ENCODE peak calls at places on chromosomes 12 and 14, in six cellular contexts. One of them, this sample, is unnamed.
A peak's percentile ranks its signal among the peaks of the same experiment; 100 is the strongest.

GRCh38 chr14:94175403-94176146 is 1.5 kb downstream of the PPP4R4 start:
- DNase-seq in HEK293T: no peak
- DNase-seq in COR-L47: no peak
- DNase-seq in retinal pigment epithelial cell: no peak
- DNase-seq in psoas muscle: no peak
- DNase-seq in activated T-helper 9 cell treated with anti-CD3 and anti-CD28 coated beads, Interleukin-2, amount 50 U/mL, for 16 hours: no peak
- DNase-seq in this sample: peak; percentile 42

GRCh38 chr12:51335931-51336330 is 10.5 kb downstream of the CELA1 start:
- DNase-seq in HEK293T: no peak
- DNase-seq in COR-L47: no peak
- DNase-seq in retinal pigment epithelial cell: no peak
- DNase-seq in psoas muscle: no peak
- DNase-seq in activated T-helper 9 cell treated with anti-CD3 and anti-CD28 coated beads, Interleukin-2, amount 50 U/mL, for 16 hours: no peak
- DNase-seq in this sample: no peak

GRCh38 chr14:36976571-36977023 is 195.8 kb downstream of the SLC25A21 start:
- DNase-seq in HEK293T: no peak
- DNase-seq in COR-L47: no peak
- DNase-seq in retinal pigment epithelial cell: no peak
- DNase-seq in psoas muscle: no peak
- DNase-seq in activated T-helper 9 cell treated with anti-CD3 and anti-CD28 coated beads, Interleukin-2, amount 50 U/mL, for 16 hours: no peak
- DNase-seq in this sample: no peak

GRCh38 chr12:100794441-100795192 is at the start of gene ANO4:
- DNase-seq in HEK293T: peak; percentile 15
- DNase-seq in COR-L47: peak; percentile 29
- DNase-seq in retinal pigment epithelial cell: no peak
- DNase-seq in psoas muscle: no peak
- DNase-seq in activated T-helper 9 cell treated with anti-CD3 and anti-CD28 coated beads, Interleukin-2, amount 50 U/mL, for 16 hours: no peak
- DNase-seq in this sample: peak; percentile 7

GRCh38 chr12:104147346-104147745 is 9.3 kb upstream of the NFYB start:
- DNase-seq in HEK293T: no peak
- DNase-seq in COR-L47: no peak
- DNase-seq in retinal pigment epithelial cell: no peak
- DNase-seq in psoas muscle: no peak
- DNase-seq in activated T-helper 9 cell treated with anti-CD3 and anti-CD28 coated beads, Interleukin-2, amount 50 U/mL, for 16 hours: no peak
- DNase-seq in this sample: no peak

GRCh38 chr12:11978985-11979384 is 91.8 kb upstream of the BCL2L14 start:
- DNase-seq in HEK293T: no peak
- DNase-seq in COR-L47: no peak
- DNase-seq in retinal pigment epithelial cell: no peak
- DNase-seq in psoas muscle: no peak
- DNase-seq in activated T-helper 9 cell treated with anti-CD3 and anti-CD28 coated beads, Interleukin-2, amount 50 U/mL, for 16 hours: no peak
- DNase-seq in this sample: no peak

GRCh38 chr14:34678306-34678705 is 36.1 kb downstream of the CFL2 start:
- DNase-seq in HEK293T: no peak
- DNase-seq in COR-L47: no peak
- DNase-seq in retinal pigment epithelial cell: no peak
- DNase-seq in psoas muscle: no peak
- DNase-seq in activated T-helper 9 cell treated with anti-CD3 and anti-CD28 coated beads, Interleukin-2, amount 50 U/mL, for 16 hours: no peak
- DNase-seq in this sample: no peak

GRCh38 chr12:52903285-52903854 is 1.5 kb downstream of the KRT8 start:
- DNase-seq in HEK293T: peak; percentile 95
- DNase-seq in COR-L47: peak; percentile 83
- DNase-seq in retinal pigment epithelial cell: no peak
- DNase-seq in psoas muscle: peak; percentile 77
- DNase-seq in activated T-helper 9 cell treated with anti-CD3 and anti-CD28 coated beads, Interleukin-2, amount 50 U/mL, for 16 hours: peak; percentile 12
- DNase-seq in this sample: no peak

GRCh38 chr12:129549656-129550055 is 354.2 kb downstream of the TMEM132D start:
- DNase-seq in HEK293T: no peak
- DNase-seq in COR-L47: no peak
- DNase-seq in retinal pigment epithelial cell: no peak
- DNase-seq in psoas muscle: no peak
- DNase-seq in activated T-helper 9 cell treated with anti-CD3 and anti-CD28 coated beads, Interleukin-2, amount 50 U/mL, for 16 hours: no peak
- DNase-seq in this sample: no peak

GRCh38 chr12:15899282-15899870 is 11.8 kb upstream of the DERA start:
- DNase-seq in HEK293T: no peak
- DNase-seq in COR-L47: peak; percentile 1
- DNase-seq in retinal pigment epithelial cell: no peak
- DNase-seq in psoas muscle: no peak
- DNase-seq in activated T-helper 9 cell treated with anti-CD3 and anti-CD28 coated beads, Interleukin-2, amount 50 U/mL, for 16 hours: no peak
- DNase-seq in this sample: no peak

GRCh38 chr12:30614031-30614430 is 81.6 kb downstream of the IPO8 start:
- DNase-seq in HEK293T: no peak
- DNase-seq in COR-L47: no peak
- DNase-seq in retinal pigment epithelial cell: no peak
- DNase-seq in psoas muscle: no peak
- DNase-seq in activated T-helper 9 cell treated with anti-CD3 and anti-CD28 coated beads, Interleukin-2, amount 50 U/mL, for 16 hours: no peak
- DNase-seq in this sample: no peak

GRCh38 chr12:123063535-123063934 is 83.1 kb downstream of the ARL6IP4 start:
- DNase-seq in HEK293T: peak; percentile 65
- DNase-seq in COR-L47: no peak
- DNase-seq in retinal pigment epithelial cell: no peak
- DNase-seq in psoas muscle: peak; percentile 23
- DNase-seq in activated T-helper 9 cell treated with anti-CD3 and anti-CD28 coated beads, Interleukin-2, amount 50 U/mL, for 16 hours: no peak
- DNase-seq in this sample: no peak

GRCh38 chr12:32134144-32134888 is 27.7 kb downstream of the BICD1 start:
- DNase-seq in HEK293T: no peak
- DNase-seq in COR-L47: no peak
- DNase-seq in retinal pigment epithelial cell: no peak
- DNase-seq in psoas muscle: no peak
- DNase-seq in activated T-helper 9 cell treated with anti-CD3 and anti-CD28 coated beads, Interleukin-2, amount 50 U/mL, for 16 hours: peak; percentile 19
- DNase-seq in this sample: no peak

GRCh38 chr12:111457577-111457976 is 51.9 kb downstream of the SH2B3 start:
- DNase-seq in HEK293T: no peak
- DNase-seq in COR-L47: no peak
- DNase-seq in retinal pigment epithelial cell: no peak
- DNase-seq in psoas muscle: no peak
- DNase-seq in activated T-helper 9 cell treated with anti-CD3 and anti-CD28 coated beads, Interleukin-2, amount 50 U/mL, for 16 hours: no peak
- DNase-seq in this sample: no peak

GRCh38 chr12:67650127-67650495 is 1.6 kb downstream of the DYRK2 start:
- DNase-seq in HEK293T: peak; percentile 10
- DNase-seq in COR-L47: no peak
- DNase-seq in retinal pigment epithelial cell: no peak
- DNase-seq in psoas muscle: peak; percentile 56
- DNase-seq in activated T-helper 9 cell treated with anti-CD3 and anti-CD28 coated beads, Interleukin-2, amount 50 U/mL, for 16 hours: no peak
- DNase-seq in this sample: no peak

GRCh38 chr12:15186593-15186992 is 34.6 kb downstream of the RERG start:
- DNase-seq in HEK293T: no peak
- DNase-seq in COR-L47: peak; percentile 17
- DNase-seq in retinal pigment epithelial cell: no peak
- DNase-seq in psoas muscle: no peak
- DNase-seq in activated T-helper 9 cell treated with anti-CD3 and anti-CD28 coated beads, Interleukin-2, amount 50 U/mL, for 16 hours: no peak
- DNase-seq in this sample: no peak

GRCh38 chr14:51576899-51577298 is 74.8 kb upstream of the FRMD6 start:
- DNase-seq in HEK293T: no peak
- DNase-seq in COR-L47: no peak
- DNase-seq in retinal pigment epithelial cell: no peak
- DNase-seq in psoas muscle: no peak
- DNase-seq in activated T-helper 9 cell treated with anti-CD3 and anti-CD28 coated beads, Interleukin-2, amount 50 U/mL, for 16 hours: no peak
- DNase-seq in this sample: no peak

GRCh38 chr12:27176765-27177164 is 67.3 kb upstream of the STK38L start:
- DNase-seq in HEK293T: no peak
- DNase-seq in COR-L47: no peak
- DNase-seq in retinal pigment epithelial cell: no peak
- DNase-seq in psoas muscle: no peak
- DNase-seq in activated T-helper 9 cell treated with anti-CD3 and anti-CD28 coated beads, Interleukin-2, amount 50 U/mL, for 16 hours: no peak
- DNase-seq in this sample: no peak

GRCh38 chr12:119229837-119230236 is 51.1 kb downstream of the HSPB8 start:
- DNase-seq in HEK293T: peak; percentile 69
- DNase-seq in COR-L47: no peak
- DNase-seq in retinal pigment epithelial cell: no peak
- DNase-seq in psoas muscle: peak; percentile 71
- DNase-seq in activated T-helper 9 cell treated with anti-CD3 and anti-CD28 coated beads, Interleukin-2, amount 50 U/mL, for 16 hours: no peak
- DNase-seq in this sample: no peak

GRCh38 chr14:76997257-76997970 is 31.1 kb downstream of the IRF2BPL start:
- DNase-seq in HEK293T: no peak
- DNase-seq in COR-L47: no peak
- DNase-seq in retinal pigment epithelial cell: peak; percentile 88
- DNase-seq in psoas muscle: no peak
- DNase-seq in activated T-helper 9 cell treated with anti-CD3 and anti-CD28 coated beads, Interleukin-2, amount 50 U/mL, for 16 hours: no peak
- DNase-seq in this sample: no peak

GRCh38 chr14:38999949-39000348 is 103.1 kb downstream of the SEC23A start:
- DNase-seq in HEK293T: no peak
- DNase-seq in COR-L47: no peak
- DNase-seq in retinal pigment epithelial cell: no peak
- DNase-seq in psoas muscle: no peak
- DNase-seq in activated T-helper 9 cell treated with anti-CD3 and anti-CD28 coated beads, Interleukin-2, amount 50 U/mL, for 16 hours: no peak
- DNase-seq in this sample: no peak

GRCh38 chr12:92721130-92721529 is 18.3 kb downstream of the PLEKHG7 start:
- DNase-seq in HEK293T: no peak
- DNase-seq in COR-L47: no peak
- DNase-seq in retinal pigment epithelial cell: no peak
- DNase-seq in psoas muscle: no peak
- DNase-seq in activated T-helper 9 cell treated with anti-CD3 and anti-CD28 coated beads, Interleukin-2, amount 50 U/mL, for 16 hours: no peak
- DNase-seq in this sample: no peak

GRCh38 chr12:105476616-105477015 is 146.1 kb downstream of the C12orf75 start:
- DNase-seq in HEK293T: no peak
- DNase-seq in COR-L47: no peak
- DNase-seq in retinal pigment epithelial cell: no peak
- DNase-seq in psoas muscle: no peak
- DNase-seq in activated T-helper 9 cell treated with anti-CD3 and anti-CD28 coated beads, Interleukin-2, amount 50 U/mL, for 16 hours: no peak
- DNase-seq in this sample: no peak

GRCh38 chr12:76996983-76997382 is 68.4 kb downstream of the E2F7 start:
- DNase-seq in HEK293T: no peak
- DNase-seq in COR-L47: no peak
- DNase-seq in retinal pigment epithelial cell: no peak
- DNase-seq in psoas muscle: no peak
- DNase-seq in activated T-helper 9 cell treated with anti-CD3 and anti-CD28 coated beads, Interleukin-2, amount 50 U/mL, for 16 hours: no peak
- DNase-seq in this sample: no peak

GRCh38 chr12:1657616-1658167 is 28.7 kb downstream of the WNT5B start:
- DNase-seq in HEK293T: no peak
- DNase-seq in COR-L47: no peak
- DNase-seq in retinal pigment epithelial cell: no peak
- DNase-seq in psoas muscle: no peak
- DNase-seq in activated T-helper 9 cell treated with anti-CD3 and anti-CD28 coated beads, Interleukin-2, amount 50 U/mL, for 16 hours: no peak
- DNase-seq in this sample: no peak

GRCh38 chr14:105850853-105851581 is 324.6 kb downstream of the TMEM121 start:
- DNase-seq in HEK293T: no peak
- DNase-seq in COR-L47: no peak
- DNase-seq in retinal pigment epithelial cell: no peak
- DNase-seq in psoas muscle: no peak
- DNase-seq in activated T-helper 9 cell treated with anti-CD3 and anti-CD28 coated beads, Interleukin-2, amount 50 U/mL, for 16 hours: no peak
- DNase-seq in this sample: no peak

GRCh38 chr12:132190012-132190755 is 45.9 kb downstream of the NOC4L start:
- DNase-seq in HEK293T: peak; percentile 51
- DNase-seq in COR-L47: no peak
- DNase-seq in retinal pigment epithelial cell: no peak
- DNase-seq in psoas muscle: no peak
- DNase-seq in activated T-helper 9 cell treated with anti-CD3 and anti-CD28 coated beads, Interleukin-2, amount 50 U/mL, for 16 hours: no peak
- DNase-seq in this sample: no peak

GRCh38 chr14:75877292-75877691 is 104.5 kb downstream of the TGFB3 start:
- DNase-seq in HEK293T: no peak
- DNase-seq in COR-L47: no peak
- DNase-seq in retinal pigment epithelial cell: no peak
- DNase-seq in psoas muscle: no peak
- DNase-seq in activated T-helper 9 cell treated with anti-CD3 and anti-CD28 coated beads, Interleukin-2, amount 50 U/mL, for 16 hours: no peak
- DNase-seq in this sample: no peak

GRCh38 chr14:58107947-58108552 is 44.0 kb downstream of the ARMH4 start:
- DNase-seq in HEK293T: peak; percentile 44
- DNase-seq in COR-L47: peak; percentile 60
- DNase-seq in retinal pigment epithelial cell: peak; percentile 20
- DNase-seq in psoas muscle: no peak
- DNase-seq in activated T-helper 9 cell treated with anti-CD3 and anti-CD28 coated beads, Interleukin-2, amount 50 U/mL, for 16 hours: no peak
- DNase-seq in this sample: peak; percentile 41

GRCh38 chr14:34593740-34594375 is 36.1 kb downstream of the SNX6 start:
- DNase-seq in HEK293T: no peak
- DNase-seq in COR-L47: no peak
- DNase-seq in retinal pigment epithelial cell: no peak
- DNase-seq in psoas muscle: peak; percentile 63
- DNase-seq in activated T-helper 9 cell treated with anti-CD3 and anti-CD28 coated beads, Interleukin-2, amount 50 U/mL, for 16 hours: no peak
- DNase-seq in this sample: no peak

GRCh38 chr12:47786662-47786974 is 13.6 kb downstream of the SLC48A1 start:
- DNase-seq in HEK293T: no peak
- DNase-seq in COR-L47: no peak
- DNase-seq in retinal pigment epithelial cell: no peak
- DNase-seq in psoas muscle: no peak
- DNase-seq in activated T-helper 9 cell treated with anti-CD3 and anti-CD28 coated beads, Interleukin-2, amount 50 U/mL, for 16 hours: no peak
- DNase-seq in this sample: no peak

GRCh38 chr12:115984607-115985006 is 292.9 kb downstream of the MED13L start:
- DNase-seq in HEK293T: no peak
- DNase-seq in COR-L47: no peak
- DNase-seq in retinal pigment epithelial cell: no peak
- DNase-seq in psoas muscle: no peak
- DNase-seq in activated T-helper 9 cell treated with anti-CD3 and anti-CD28 coated beads, Interleukin-2, amount 50 U/mL, for 16 hours: no peak
- DNase-seq in this sample: no peak

GRCh38 chr14:21723431-21724045 is 49.9 kb upstream of the OR4E1 start:
- DNase-seq in HEK293T: peak; percentile 81
- DNase-seq in COR-L47: peak; percentile 9
- DNase-seq in retinal pigment epithelial cell: no peak
- DNase-seq in psoas muscle: no peak
- DNase-seq in activated T-helper 9 cell treated with anti-CD3 and anti-CD28 coated beads, Interleukin-2, amount 50 U/mL, for 16 hours: no peak
- DNase-seq in this sample: peak; percentile 35

GRCh38 chr14:35879654-35880249 is 53.6 kb downstream of the BRMS1L start:
- DNase-seq in HEK293T: no peak
- DNase-seq in COR-L47: no peak
- DNase-seq in retinal pigment epithelial cell: no peak
- DNase-seq in psoas muscle: no peak
- DNase-seq in activated T-helper 9 cell treated with anti-CD3 and anti-CD28 coated beads, Interleukin-2, amount 50 U/mL, for 16 hours: no peak
- DNase-seq in this sample: peak; percentile 20

GRCh38 chr14:70893842-70894237 is 13.4 kb upstream of the PCNX1 start:
- DNase-seq in HEK293T: no peak
- DNase-seq in COR-L47: no peak
- DNase-seq in retinal pigment epithelial cell: no peak
- DNase-seq in psoas muscle: no peak
- DNase-seq in activated T-helper 9 cell treated with anti-CD3 and anti-CD28 coated beads, Interleukin-2, amount 50 U/mL, for 16 hours: no peak
- DNase-seq in this sample: no peak

GRCh38 chr12:16165506-16165905 is 112.0 kb downstream of the SLC15A5 start:
- DNase-seq in HEK293T: peak; percentile 40
- DNase-seq in COR-L47: peak; percentile 40
- DNase-seq in retinal pigment epithelial cell: no peak
- DNase-seq in psoas muscle: no peak
- DNase-seq in activated T-helper 9 cell treated with anti-CD3 and anti-CD28 coated beads, Interleukin-2, amount 50 U/mL, for 16 hours: no peak
- DNase-seq in this sample: peak; percentile 70